ENCODE peak calls at places on chromosome 16, in seven cellular contexts. U is Peyer's patch, V is NCI-H1048, N is H9, I is T-helper 2 cell, M is D341Med, F is lower leg skin. Z is an unnamed sample.

GRCh38 chr16:58346831-58347371 is 45.4 kb upstream of the GINS3 start:
- DNase-seq in U (no peak), V (no peak), N (no peak), I (no peak), M (no peak), F (no peak), Z (no peak)

GRCh38 chr16:65959978-65960377 is 406.5 kb upstream of the CDH5 start:
- DNase-seq in U (no peak), V (no peak), N (no peak), I (no peak), M (no peak), F (no peak), Z (no peak)

GRCh38 chr16:19130852-19131808 is 17.4 kb downstream of the ITPRIPL2 start:
- DNase-seq in U (peak; percentile 52), V (no peak), N (no peak), I (no peak), M (peak; percentile 42), F (peak; percentile 92), Z (no peak)

GRCh38 chr16:58428621-58429557 is 36.6 kb downstream of the GINS3 start:
- DNase-seq in U (no peak), V (no peak), N (no peak), I (no peak), M (no peak), F (no peak), Z (no peak)

GRCh38 chr16:66054095-66054494 is 312.4 kb upstream of the CDH5 start:
- DNase-seq in U (no peak), V (no peak), N (no peak), I (no peak), M (no peak), F (no peak), Z (no peak)

GRCh38 chr16:21646721-21647561 is 5.5 kb downstream of the IGSF6 start:
- DNase-seq in U (peak; percentile 93), V (no peak), N (no peak), I (peak; percentile 54), M (no peak), F (no peak), Z (peak; percentile 66)

GRCh38 chr16:70749681-70750601 is 51.0 kb downstream of the VAC14 start:
- DNase-seq in U (no peak), V (no peak), N (no peak), I (no peak), M (no peak), F (no peak), Z (no peak)

GRCh38 chr16:4847774-4848587 is 700 bp downstream of the UBN1 start:
- DNase-seq in U (peak; percentile 67), V (no peak), N (peak; percentile 38), I (peak; percentile 5), M (peak; percentile 73), F (peak; percentile 93), Z (peak; percentile 25)

GRCh38 chr16:9054460-9054859 is 37.0 kb upstream of the HAPSTR1 start:
- DNase-seq in U (no peak), V (no peak), N (no peak), I (no peak), M (no peak), F (no peak), Z (no peak)

GRCh38 chr16:68760671-68761275 is 23.7 kb downstream of the CDH1 start:
- DNase-seq in U (peak; percentile 58), V (no peak), N (no peak), I (no peak), M (no peak), F (no peak), Z (no peak)

GRCh38 chr16:58034786-58035185 is 9.2 kb downstream of the MMP15 start:
- DNase-seq in U (no peak), V (no peak), N (no peak), I (no peak), M (no peak), F (no peak), Z (no peak)